ENCODE peak calls at places on chromosomes 1 and 21, in six cellular contexts. Z is B cell; W is T-helper 9 cell; E is heart left ventricle; I is mesothelial cell of epicardium; X is activated naive CD4-positive, alpha-beta T cell treated with anti-CD3 and anti-CD28 coated beads, Interleukin-2, amount 50 U/mL, for 16 hours. D is an unnamed sample.

GRCh38 chr1:215055281-215055935 is 27.1 kb upstream of the KCNK2 start:
- DNase-seq in Z (no peak), I (no peak), W (no peak), X (no peak), E (no peak), D (no peak)

GRCh38 chr1:200042437-200043329 is 15.2 kb downstream of the NR5A2 start:
- DNase-seq in E (no peak), W (no peak), X (no peak), I (no peak), Z (no peak), D (peak; percentile 36)

GRCh38 chr1:8727809-8728213 is 89.6 kb downstream of the RERE start:
- DNase-seq in Z (no peak), E (peak; percentile 26), W (no peak), X (no peak), I (no peak), D (peak; percentile 37)

GRCh38 chr1:155729031-155729898 is 40.4 kb downstream of the DAP3 start:
- DNase-seq in W (no peak), Z (peak; percentile 59), X (peak; percentile 21), E (peak; percentile 38), I (peak; percentile 22), D (peak; percentile 35)

GRCh38 chr21:14523234-14523633 is 22.9 kb downstream of the SAMSN1 start:
- DNase-seq in E (no peak), W (no peak), I (no peak), X (peak; percentile 29), Z (no peak), D (peak; percentile 29)

GRCh38 chr1:21857840-21858670 is 46.0 kb downstream of the LDLRAD2 start:
- DNase-seq in I (no peak), X (no peak), W (no peak), Z (no peak), E (no peak), D (no peak)

GRCh38 chr1:241310451-241310850 is 46.6 kb downstream of the RGS7 start:
- DNase-seq in Z (no peak), W (no peak), X (no peak), I (no peak), E (no peak), D (no peak)

GRCh38 chr21:36728371-36729111 is 29.6 kb downstream of the SIM2 start:
- DNase-seq in E (no peak), X (no peak), Z (no peak), I (no peak), W (no peak), D (no peak)

GRCh38 chr1:9728451-9729295 is 77.1 kb downstream of the PIK3CD start:
- DNase-seq in E (no peak), X (peak; percentile 76), I (no peak), W (peak; percentile 31), Z (no peak), D (no peak)

GRCh38 chr1:161691846-161692245 is 15.2 kb upstream of the FCRLA start:
- DNase-seq in E (no peak), X (no peak), Z (no peak), I (no peak), W (no peak), D (no peak)

GRCh38 chr1:54378157-54378883 is 27.9 kb downstream of the SSBP3 start:
- DNase-seq in I (no peak), E (no peak), X (no peak), W (no peak), Z (no peak), D (no peak)

GRCh38 chr1:156661932-156662587 is 15.1 kb downstream of the NES start:
- DNase-seq in X (no peak), Z (no peak), I (no peak), E (no peak), W (no peak), D (no peak)

GRCh38 chr1:224619209-224619608 is 3.1 kb downstream of the CNIH3 start:
- DNase-seq in X (no peak), I (no peak), Z (no peak), W (no peak), E (no peak), D (no peak)

GRCh38 chr1:212313616-212314015 is 28.4 kb downstream of the PPP2R5A start:
- DNase-seq in X (no peak), W (no peak), I (no peak), E (no peak), Z (no peak), D (no peak)

GRCh38 chr1:25787477-25788043 is 12.4 kb upstream of the SELENON start:
- DNase-seq in X (no peak), E (no peak), I (no peak), W (no peak), Z (no peak), D (no peak)

GRCh38 chr1:61163794-61164193 is 81.4 kb downstream of the NFIA start:
- DNase-seq in I (no peak), W (no peak), Z (no peak), E (no peak), X (no peak), D (no peak)

GRCh38 chr1:225823811-225824261 is 13.9 kb downstream of the EPHX1 start:
- DNase-seq in Z (no peak), I (no peak), W (no peak), E (no peak), X (no peak), D (no peak)

GRCh38 chr1:216221260-216221700 is 202.0 kb downstream of the USH2A start:
- DNase-seq in X (no peak), Z (no peak), E (peak; percentile 15), W (no peak), I (no peak), D (peak; percentile 35)

GRCh38 chr21:41809891-41810596 is 43.2 kb upstream of the RIPK4 start:
- DNase-seq in X (no peak), E (no peak), W (no peak), Z (no peak), I (no peak), D (peak; percentile 23)

GRCh38 chr1:116166011-116166571 is 54.9 kb downstream of the MAB21L3 start:
- DNase-seq in X (no peak), I (no peak), W (no peak), Z (no peak), E (no peak), D (no peak)

GRCh38 chr21:28337319-28337718 is 655.4 kb downstream of the LTN1 start:
- DNase-seq in I (no peak), Z (no peak), X (no peak), E (no peak), W (no peak), D (no peak)

GRCh38 chr21:28818663-28819278 is 173.9 kb downstream of the LTN1 start:
- DNase-seq in E (no peak), Z (no peak), W (no peak), X (no peak), I (no peak), D (no peak)

GRCh38 chr1:59215766-59216291 is 81.1 kb upstream of the FGGY start:
- DNase-seq in W (no peak), Z (no peak), X (no peak), I (no peak), E (no peak), D (no peak)

D was measured in GM13976.